ENCODE peak calls at places on chromosomes 12 and 14, in four cellular contexts. T is T-helper 2 cell treated with Interferon-gamma antibody and Interleukin-4, amounts not matched to agents 5 μg/mL and 100 μg/mL, for 36 hours; H is progenitor cell of endocrine pancreas; Y is GM23248. S is an unnamed sample.

GRCh38 chr14:68928770-68929550 is 50.1 kb downstream of the ACTN1 start:
- DNase-seq in T (no peak), Y (no peak), H (no peak), S (no peak)

GRCh38 chr14:75980856-75981255 is 939 bp downstream of the TGFB3 start:
- DNase-seq in T (no peak), Y (peak; percentile 55), H (no peak), S (no peak)

GRCh38 chr12:121087467-121088207 is 45.0 kb upstream of the P2RX7 start:
- DNase-seq in Y (peak; percentile 13), T (no peak), H (no peak), S (no peak)

GRCh38 chr12:107318804-107319535 is 225.6 kb upstream of the CRY1 start:
- DNase-seq in Y (peak; percentile 67), H (peak; percentile 23), T (peak; percentile 25), S (no peak)

GRCh38 chr12:50055831-50056628 is 1.4 kb upstream of the ASIC1 start:
- DNase-seq in H (no peak), T (peak; percentile 57), Y (peak; percentile 69), S (no peak)

GRCh38 chr12:15522574-15523187 is 200.4 kb downstream of the PTPRO start:
- DNase-seq in T (no peak), Y (peak; percentile 79), H (no peak), S (no peak)

GRCh38 chr12:6425588-6426531 is 18.9 kb upstream of the CD27 start:
- DNase-seq in T (peak; percentile 10), H (no peak), Y (no peak), S (no peak)

GRCh38 chr14:30971586-30971985 is 53.9 kb upstream of the AP4S1 start:
- DNase-seq in H (no peak), T (no peak), Y (no peak), S (no peak)

GRCh38 chr12:125989716-125990115 is 924.5 kb downstream of the AACS start:
- DNase-seq in T (no peak), Y (no peak), H (no peak), S (no peak)

GRCh38 chr14:70052990-70053389 is 135.8 kb downstream of the SLC8A3 start:
- DNase-seq in T (no peak), Y (peak; percentile 56), H (peak; percentile 48), S (no peak)

GRCh38 chr14:61528591-61529021 is 166.7 kb upstream of the HIF1A start:
- DNase-seq in H (no peak), Y (peak; percentile 93), T (peak; percentile 64), S (no peak)

GRCh38 chr14:81435578-81436295 is 35.6 kb upstream of the STON2 start:
- DNase-seq in T (peak; percentile 5), Y (peak; percentile 50), H (peak; percentile 57), S (no peak)

GRCh38 chr12:110074089-110074488 is 25.8 kb upstream of the C12orf76 start:
- DNase-seq in H (no peak), T (no peak), Y (no peak), S (no peak)

GRCh38 chr14:105529506-105530445 is 3.4 kb downstream of the TMEM121 start:
- DNase-seq in T (no peak), Y (no peak), H (no peak), S (no peak)

GRCh38 chr12:114812858-114813761 is 129.1 kb upstream of the TBX3 start:
- DNase-seq in Y (no peak), H (no peak), T (no peak), S (no peak)

GRCh38 chr14:87181288-87181687 is 811.7 kb downstream of the GALC start:
- DNase-seq in H (no peak), Y (no peak), T (no peak), S (no peak)

GRCh38 chr14:69980457-69981414 is 101.5 kb downstream of the SMOC1 start:
- DNase-seq in T (no peak), Y (no peak), H (no peak), S (no peak)

GRCh38 chr14:93481758-93482157 is 51.0 kb downstream of the UNC79 start:
- DNase-seq in H (no peak), Y (no peak), T (no peak), S (no peak)

GRCh38 chr12:95802482-95803264 is 12.1 kb upstream of the NTN4 start:
- DNase-seq in H (no peak), T (no peak), Y (peak; percentile 86), S (no peak)

GRCh38 chr12:49389092-49389703 is 21.9 kb downstream of the SPATS2 start:
- DNase-seq in H (no peak), T (peak; percentile 46), Y (no peak), S (peak; percentile 64)

GRCh38 chr12:12433203-12433731 is 76.4 kb downstream of the BORCS5 start:
- DNase-seq in H (no peak), Y (no peak), T (no peak), S (no peak)

GRCh38 chr12:103877934-103878510 is 37.0 kb upstream of the NT5DC3 start:
- DNase-seq in H (peak; percentile 36), T (peak; percentile 52), Y (peak; percentile 80), S (peak; percentile 12)

GRCh38 chr12:121581681-121582439 is 1.0 kb upstream of the KDM2B start:
- DNase-seq in Y (peak; percentile 87), T (no peak), H (no peak), S (no peak)

GRCh38 chr14:74309125-74309654 is 6.5 kb upstream of the ABCD4 start:
- DNase-seq in Y (no peak), H (no peak), T (no peak), S (no peak)

GRCh38 chr14:101118746-101119610 is 215.5 kb upstream of the RTL1 start:
- DNase-seq in T (no peak), H (no peak), Y (no peak), S (no peak)

GRCh38 chr14:66306101-66306500 is 180.1 kb upstream of the CCDC196 start:
- DNase-seq in T (no peak), Y (no peak), H (no peak), S (no peak)

GRCh38 chr12:57517187-57517586 is 3.1 kb downstream of the DDIT3 start:
- DNase-seq in Y (peak; percentile 83), H (no peak), T (no peak), S (no peak)

GRCh38 chr12:125065753-125066570 is 727 bp downstream of the AACS start:
- DNase-seq in H (no peak), T (no peak), Y (peak; percentile 27), S (no peak)

GRCh38 chr12:104372048-104372720 is 68.6 kb downstream of the EID3 start:
- DNase-seq in Y (no peak), T (peak; percentile 42), H (no peak), S (no peak)

GRCh38 chr12:92928431-92928961 is 599 bp downstream of the EEA1 start:
- DNase-seq in H (no peak), T (peak; percentile 67), Y (peak; percentile 75), S (no peak)

GRCh38 chr14:65961004-65961403 is 525.2 kb upstream of the CCDC196 start:
- DNase-seq in Y (peak; percentile 75), T (peak; percentile 66), H (peak; percentile 39), S (no peak)

GRCh38 chr12:55696141-55696540 is 11.6 kb downstream of the ITGA7 start:
- DNase-seq in H (no peak), T (no peak), Y (no peak), S (no peak)

GRCh38 chr14:63901434-63902085 is 48.8 kb downstream of the SYNE2 start:
- DNase-seq in H (no peak), Y (peak; percentile 70), T (no peak), S (no peak)

GRCh38 chr12:130873106-130873795 is 1.4 kb downstream of the RAN start:
- DNase-seq in T (no peak), Y (peak; percentile 57), H (no peak), S (no peak)

GRCh38 chr14:54902521-54903420 is at the start of gene GCH1:
- DNase-seq in Y (peak; percentile 83), H (peak; percentile 89), T (peak; percentile 82), S (no peak)

GRCh38 chr14:91350483-91350812 is 67.2 kb downstream of the CCDC88C start:
- DNase-seq in Y (no peak), T (no peak), H (no peak), S (no peak)